ENCODE peak calls at places on chromosomes 1 and 21, in four cellular contexts. O is K562, F is HepG2, G is GM12878. L is an unnamed sample.

GRCh38 chr1:156705918-156706646 is 699 bp upstream of the CRABP2 start:
- DNase-seq in O (peak), F (peak), G (no peak), L (peak)

GRCh38 chr1:91165033-91165654 is 143.3 kb upstream of the ZNF644 start:
- DNase-seq in O (peak), F (peak), G (peak), L (peak)

GRCh38 chr1:172332230-172332629 is 88.3 kb upstream of the C1orf105 start:
- DNase-seq in O (no peak), F (no peak), G (no peak), L (no peak)

GRCh38 chr1:243883551-243883950 is 33.5 kb upstream of the AKT3 start:
- DNase-seq in O (no peak), F (no peak), G (no peak), L (no peak)

GRCh38 chr1:30732277-30732996 is 9.1 kb upstream of the MATN1 start:
- DNase-seq in O (peak), F (no peak), G (no peak), L (no peak)

GRCh38 chr1:6123083-6123482 is 57.0 kb downstream of the CHD5 start:
- DNase-seq in O (no peak), F (no peak), G (no peak), L (no peak)

GRCh38 chr1:184260382-184260781 is 126.4 kb upstream of the C1orf21 start:
- DNase-seq in O (no peak), F (no peak), G (no peak), L (no peak)

GRCh38 chr1:8439015-8439702 is 121.2 kb downstream of the SLC45A1 start:
- DNase-seq in O (peak), F (peak), G (no peak), L (peak)

GRCh38 chr1:94183197-94183815 is 54.1 kb downstream of the ARHGAP29 start:
- DNase-seq in O (no peak), F (no peak), G (no peak), L (no peak)

GRCh38 chr1:157181790-157182189 is 43.6 kb upstream of the ETV3 start:
- DNase-seq in O (no peak), F (no peak), G (no peak), L (no peak)

GRCh38 chr21:34801519-34802132 is 132.8 kb downstream of the CLIC6 start:
- DNase-seq in O (peak), F (no peak), G (no peak), L (peak)

GRCh38 chr1:17516303-17517214 is 22.9 kb upstream of the ARHGEF10L start:
- DNase-seq in O (no peak), F (peak), G (no peak), L (peak)

GRCh38 chr1:219339466-219339865 is 165.8 kb downstream of the LYPLAL1 start:
- DNase-seq in O (no peak), F (no peak), G (no peak), L (no peak)

GRCh38 chr1:9249534-9250335 is 15.2 kb downstream of the H6PD start:
- DNase-seq in O (peak), F (peak), G (no peak), L (peak)

GRCh38 chr1:111161843-111162242 is 21.8 kb downstream of the CEPT1 start:
- DNase-seq in O (peak), F (no peak), G (no peak), L (no peak)

GRCh38 chr1:47756006-47756405 is 241.2 kb downstream of the TRABD2B start:
- DNase-seq in O (no peak), F (no peak), G (no peak), L (no peak)

GRCh38 chr1:85326851-85327250 is 50.4 kb upstream of the BCL10 start:
- DNase-seq in O (no peak), F (no peak), G (no peak), L (no peak)

GRCh38 chr1:29676496-29676895 is 440.2 kb downstream of the PTPRU start:
- DNase-seq in O (no peak), F (no peak), G (no peak), L (no peak)

GRCh38 chr1:51642739-51643142 is 25.8 kb downstream of the OSBPL9 start:
- DNase-seq in O (no peak), F (no peak), G (no peak), L (no peak)

GRCh38 chr1:8763888-8764287 is 53.6 kb downstream of the RERE start:
- DNase-seq in O (peak), F (no peak), G (peak), L (peak)

GRCh38 chr1:35222322-35223108 is 29.6 kb upstream of the SFPQ start:
- DNase-seq in O (no peak), F (no peak), G (no peak), L (no peak)

GRCh38 chr1:115717541-115717940 is 51.0 kb downstream of the CASQ2 start:
- DNase-seq in O (no peak), F (peak), G (no peak), L (peak)

GRCh38 chr1:5945445-5945844 is 46.8 kb downstream of the NPHP4 start:
- DNase-seq in O (no peak), F (no peak), G (no peak), L (no peak)

GRCh38 chr21:43188712-43189151 is 19.9 kb downstream of the CRYAA start:
- DNase-seq in O (no peak), F (no peak), G (no peak), L (no peak)

GRCh38 chr1:150582371-150582770 is 3.0 kb upstream of the MCL1 start:
- DNase-seq in O (no peak), F (no peak), G (no peak), L (no peak)

GRCh38 chr21:41961753-41962152 is 7.9 kb upstream of the C2CD2 start:
- DNase-seq in O (no peak), F (no peak), G (no peak), L (no peak)

GRCh38 chr1:85992756-85993155 is 163.8 kb downstream of the COL24A1 start:
- DNase-seq in O (no peak), F (no peak), G (no peak), L (no peak)

GRCh38 chr1:55632058-55632457 is 416.9 kb upstream of the USP24 start:
- DNase-seq in O (no peak), F (no peak), G (no peak), L (no peak)

GRCh38 chr1:243325305-243325890 is 69.6 kb downstream of the SDCCAG8 start:
- DNase-seq in O (peak), F (peak), G (no peak), L (peak)

GRCh38 chr21:46194374-46195334 is 10.4 kb upstream of the SPATC1L start:
- DNase-seq in O (no peak), F (no peak), G (no peak), L (no peak)

GRCh38 chr1:117120774-117121588 is 568 bp downstream of the TRIM45 start:
- DNase-seq in O (no peak), F (peak), G (no peak), L (peak)

GRCh38 chr1:200979574-200980451 is 43.7 kb downstream of the KIF21B start:
- DNase-seq in O (peak), F (peak), G (no peak), L (peak)

GRCh38 chr1:170698301-170698700 is 34.4 kb downstream of the PRRX1 start:
- DNase-seq in O (no peak), F (no peak), G (no peak), L (no peak)

GRCh38 chr1:228837817-228838716 is 102.8 kb downstream of the RHOU start:
- DNase-seq in O (peak), F (peak), G (no peak), L (no peak)

GRCh38 chr1:172185206-172185605 is 235.3 kb upstream of the C1orf105 start:
- DNase-seq in O (no peak), F (no peak), G (peak), L (peak)

GRCh38 chr1:233714631-233715217 is 100.8 kb downstream of the KCNK1 start:
- DNase-seq in O (no peak), F (no peak), G (no peak), L (no peak)

GRCh38 chr1:10724052-10724494 is 72.4 kb downstream of the CASZ1 start:
- DNase-seq in O (no peak), F (no peak), G (no peak), L (no peak)

GRCh38 chr1:205505791-205506190 is 1.3 kb downstream of the CDK18 start:
- DNase-seq in O (no peak), F (no peak), G (no peak), L (no peak)

GRCh38 chr1:205502992-205503391 is 1.5 kb upstream of the CDK18 start:
- DNase-seq in O (no peak), F (no peak), G (no peak), L (no peak)

GRCh38 chr1:205506409-205507196 is 2.1 kb downstream of the CDK18 start:
- DNase-seq in O (no peak), F (no peak), G (no peak), L (no peak)

GRCh38 chr1:205504311-205505075 is at the start of gene CDK18:
- DNase-seq in O (no peak), F (peak), G (no peak), L (peak)

GRCh38 chr1:205505076-205505729 is 734 bp downstream of the CDK18 start:
- DNase-seq in O (no peak), F (no peak), G (no peak), L (peak)
- TF ChIP-seq EZH2 in O (no peak), F (no peak), G (no peak), L (no peak)

GRCh38 chr1:235937123-235937522 is 70.4 kb upstream of the LYST start:
- DNase-seq in O (no peak), F (no peak), G (no peak), L (no peak)

GRCh38 chr1:235933483-235934116 is 66.9 kb upstream of the LYST start:
- DNase-seq in O (no peak), F (no peak), G (no peak), L (no peak)

GRCh38 chr1:235938714-235939487 is 72.2 kb upstream of the LYST start:
- DNase-seq in O (no peak), F (no peak), G (peak), L (no peak)

GRCh38 chr1:235933017-235933416 is 66.3 kb upstream of the LYST start:
- DNase-seq in O (no peak), F (no peak), G (no peak), L (no peak)

DNA sequence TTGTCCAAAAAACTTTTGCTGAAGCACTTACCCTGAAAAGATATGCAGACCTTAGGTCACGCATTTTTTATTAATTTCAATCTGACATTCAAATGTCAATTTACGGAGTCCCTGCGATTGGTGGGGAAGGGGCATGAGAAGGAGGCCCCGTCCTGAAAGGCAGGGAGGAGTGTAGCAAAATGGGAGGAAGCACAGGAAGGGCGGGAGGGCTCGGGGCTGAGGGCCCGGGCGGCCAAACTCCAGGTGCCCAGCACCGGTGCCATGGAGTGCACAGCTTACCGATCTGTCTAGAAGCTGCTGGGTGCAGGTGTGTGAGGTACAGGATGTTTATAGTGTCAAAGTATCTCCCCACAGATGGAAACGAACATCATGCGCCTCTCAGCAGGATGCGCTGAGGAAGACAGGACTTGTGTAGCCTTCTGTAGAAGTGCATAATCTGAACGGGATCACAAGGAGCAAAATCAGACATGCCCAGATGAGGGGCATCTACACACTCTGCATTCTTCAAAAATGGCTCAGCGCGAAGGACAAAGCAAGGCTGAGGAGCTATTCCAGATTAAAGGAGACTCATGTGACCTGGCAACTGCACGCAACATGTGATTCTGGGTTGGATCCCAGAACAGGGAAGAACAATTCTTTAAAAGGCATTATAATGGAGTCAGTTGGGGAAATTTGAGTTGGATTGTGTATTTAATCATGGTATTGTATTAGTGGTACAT is 69.0 kb upstream of the LYST start:
- DNase-seq in O (no peak), F (no peak), G (no peak), L (no peak)
- TF ChIP-seq JUNB in O (no peak), F (no peak), G (no peak), L (no peak)

GRCh38 chr1:183222909-183223308 is 36.8 kb downstream of the LAMC2 start:
- DNase-seq in O (no peak), F (no peak), G (no peak), L (no peak)

GRCh38 chr1:183215076-183215720 is 29.1 kb downstream of the LAMC2 start:
- DNase-seq in O (no peak), F (no peak), G (no peak), L (no peak)

GRCh38 chr1:183215936-183216335 is 29.9 kb downstream of the LAMC2 start:
- DNase-seq in O (no peak), F (no peak), G (no peak), L (no peak)

GRCh38 chr1:183218039-183218618 is 32.1 kb downstream of the LAMC2 start:
- DNase-seq in O (no peak), F (no peak), G (no peak), L (no peak)

DNA sequence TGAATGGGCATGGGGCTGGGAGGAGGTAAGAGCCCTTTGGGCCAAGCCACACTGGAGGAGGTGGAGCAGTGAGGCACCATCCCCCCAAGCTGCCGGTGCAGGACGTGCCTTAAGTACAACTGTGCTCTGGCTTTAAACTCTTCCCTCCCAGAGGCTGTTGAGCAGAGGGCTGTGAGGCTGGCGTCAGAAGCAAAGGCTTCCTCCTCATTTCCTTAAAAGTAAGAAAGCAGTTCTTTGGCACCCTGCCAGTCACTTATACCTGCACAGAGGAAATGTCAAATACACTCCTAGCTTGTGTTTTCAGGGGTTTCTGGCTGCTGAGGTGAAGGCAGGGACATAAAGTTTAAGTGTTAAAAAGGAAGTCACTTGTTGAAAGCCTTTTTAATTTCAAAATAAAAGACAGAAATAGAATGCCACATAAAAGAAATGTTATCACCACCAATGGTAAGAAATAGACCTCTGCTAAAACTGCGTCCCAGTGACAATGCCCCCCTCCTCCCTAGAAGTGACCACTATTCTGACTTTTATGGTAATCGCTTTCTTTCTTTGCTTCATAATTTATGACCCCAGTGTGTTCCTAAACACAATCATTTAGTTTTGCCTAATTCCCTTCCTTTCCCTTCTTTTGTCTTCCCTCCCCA is 33.0 kb downstream of the LAMC2 start:
- DNase-seq in O (no peak), F (no peak), G (no peak), L (no peak)
- TF ChIP-seq CREB1 in O (no peak), F (no peak), G (no peak), L (no peak)

DNA sequence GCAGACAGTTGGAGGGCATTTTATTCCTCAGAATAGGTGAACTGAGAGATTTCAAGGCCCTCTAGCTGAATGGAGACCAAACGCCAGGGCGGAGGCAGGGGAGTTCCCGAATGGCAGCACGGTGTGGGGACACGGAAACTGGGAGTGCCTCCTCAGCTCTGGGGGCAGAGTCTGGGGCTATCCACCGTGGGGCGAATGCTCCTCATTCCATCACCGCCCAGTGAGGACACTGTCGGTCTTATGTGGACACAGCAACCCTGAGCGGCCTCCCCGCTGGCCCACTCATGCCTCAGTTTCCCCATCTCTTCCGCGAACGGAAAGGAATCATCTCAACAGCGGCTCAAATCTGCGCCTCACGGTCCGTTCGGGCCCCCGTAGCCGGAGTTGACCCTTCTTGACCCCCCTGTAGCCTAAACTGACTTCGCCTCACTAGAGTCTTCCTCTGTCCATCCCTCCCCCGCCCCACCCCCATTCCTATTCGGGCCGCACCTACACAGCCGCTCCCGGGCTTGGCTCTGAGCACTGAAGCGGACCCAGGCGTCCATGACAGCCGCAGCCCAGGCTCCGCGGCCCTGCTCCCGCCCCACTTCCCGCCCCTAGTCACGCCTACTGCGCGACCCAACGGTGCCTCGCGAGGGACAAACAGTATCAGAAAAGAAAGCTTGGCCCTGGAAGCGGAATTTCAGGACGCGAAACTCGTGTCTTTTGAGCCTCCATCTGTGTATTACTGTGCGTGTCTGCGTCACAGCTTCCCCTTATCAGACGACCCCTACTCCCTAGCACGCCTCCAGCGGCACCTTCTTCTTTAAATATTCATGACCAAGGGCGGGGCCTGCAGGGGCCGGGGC is at the start of gene PEX11B:
- DNase-seq in O (peak), F (peak), G (peak), L (peak)
- TF ChIP-seq EZH2 in O (no peak), F (no peak), G (no peak), L (no peak)

DNA sequence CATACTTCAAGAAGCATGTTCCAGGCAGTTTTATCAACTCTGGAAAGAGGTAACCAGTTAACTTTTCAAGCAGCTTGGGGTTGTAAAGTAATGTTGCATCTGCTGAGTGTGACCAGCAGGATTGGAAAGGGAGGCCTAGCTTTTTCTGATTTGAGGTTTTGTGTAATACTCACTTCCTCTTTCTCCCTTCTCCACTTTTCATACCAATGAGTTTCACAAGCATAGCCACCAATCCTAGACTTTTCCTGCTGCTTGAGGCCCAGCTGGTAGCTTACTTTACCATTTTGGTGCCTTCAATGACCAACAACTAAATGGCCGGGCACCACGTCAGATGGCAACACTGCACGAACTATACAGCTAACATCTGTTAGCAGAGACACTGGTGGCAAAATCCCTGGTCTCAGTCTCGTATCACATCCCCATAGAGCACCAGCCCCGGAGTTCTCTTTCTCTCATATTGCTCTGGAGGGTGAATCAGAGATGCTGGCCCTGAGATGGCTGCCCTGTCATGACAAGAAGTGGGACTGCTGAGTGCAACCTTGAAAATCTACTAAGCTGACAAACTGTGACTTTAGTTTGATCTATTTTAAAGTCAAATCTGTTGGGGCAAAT is 14.8 kb upstream of the GPR88 start:
- DNase-seq in O (no peak), F (no peak), G (peak), L (no peak)
- TF ChIP-seq JUNB in O (no peak), F (no peak), G (no peak), L (no peak)

GRCh38 chr21:21232320-21232719 is 234.1 kb downstream of the NCAM2 start:
- DNase-seq in O (no peak), F (no peak), G (no peak), L (peak)
- TF ChIP-seq CREB1 in O (no peak), F (no peak), G (no peak), L (no peak)

GRCh38 chr1:2949966-2950925 is 71.0 kb upstream of the ACTRT2 start:
- DNase-seq in O (no peak), F (no peak), G (no peak), L (no peak)
- TF ChIP-seq EZH2 in O (no peak), F (no peak), G (no peak), L (no peak)

L was measured in GM23338.